ENCODE peak calls at places on chromosomes 13 and 19, in seven cellular contexts. B is hepatocyte, P is fibroblast of lung, O is ascending aorta, Z is small intestine, V is sigmoid colon, L is ovary. H is an unnamed sample.

GRCh38 chr19:32318884-32319520 is 26.4 kb upstream of the ZNF507 start:
- DNase-seq in L (no peak), O (no peak), B (peak; percentile 39), Z (peak; percentile 34), V (no peak), P (no peak), H (no peak)

GRCh38 chr19:1243768-1244692 is 2.5 kb downstream of the ATP5F1D start:
- DNase-seq in V (peak; percentile 96), P (peak; percentile 85), Z (peak; percentile 88), O (no peak), L (peak; percentile 93), B (peak; percentile 93), H (peak; percentile 94)

GRCh38 chr13:103282571-103283450 is 216.6 kb upstream of the SLC10A2 start:
- DNase-seq in B (peak; percentile 30), Z (peak; percentile 5), O (no peak), L (no peak), V (no peak), P (peak; percentile 93), H (peak; percentile 92)

GRCh38 chr13:96963786-96964475 is 30.3 kb downstream of the OXGR1 start:
- DNase-seq in B (no peak), V (no peak), O (no peak), Z (no peak), P (no peak), L (no peak), H (no peak)

GRCh38 chr13:67438465-67438864 is 208.3 kb upstream of the PCDH9 start:
- DNase-seq in V (no peak), L (no peak), Z (no peak), B (no peak), O (no peak), P (peak; percentile 17), H (no peak)

GRCh38 chr13:107847406-107847805 is 367.9 kb downstream of the LIG4 start:
- DNase-seq in P (peak; percentile 39), Z (no peak), B (no peak), L (no peak), O (no peak), V (no peak), H (no peak)

GRCh38 chr13:24277721-24278120 is 31.7 kb upstream of the C1QTNF9 start:
- DNase-seq in L (no peak), O (no peak), B (no peak), P (no peak), Z (no peak), V (no peak), H (no peak)

GRCh38 chr19:49064768-49065611 is at the start of gene NTF4:
- DNase-seq in V (no peak), B (peak; percentile 83), O (no peak), L (peak; percentile 50), Z (peak; percentile 27), P (no peak), H (peak; percentile 42)

GRCh38 chr19:2770055-2771013 is 12.7 kb downstream of the SGTA start:
- DNase-seq in V (peak; percentile 88), B (no peak), L (peak; percentile 67), P (peak; percentile 68), Z (no peak), O (no peak), H (no peak)

GRCh38 chr19:10333758-10334339 is 520 bp upstream of the RAVER1 start:
- DNase-seq in O (no peak), V (no peak), B (peak; percentile 38), L (peak; percentile 53), Z (no peak), P (no peak), H (peak; percentile 23)

GRCh38 chr13:41548031-41548430 is 90.7 kb downstream of the RGCC start:
- DNase-seq in Z (no peak), V (peak; percentile 65), P (no peak), L (no peak), B (no peak), O (no peak), H (no peak)

GRCh38 chr19:15200575-15201364 is at the start of gene NOTCH3:
- DNase-seq in L (no peak), O (no peak), V (no peak), Z (no peak), B (peak; percentile 74), P (no peak), H (peak; percentile 54)

GRCh38 chr13:21615427-21615826 is 11.5 kb upstream of the MICU2 start:
- DNase-seq in O (no peak), B (no peak), P (no peak), V (no peak), Z (no peak), L (no peak), H (no peak)

GRCh38 chr19:57682226-57682766 is 519 bp downstream of the ZNF551 start:
- DNase-seq in B (no peak), V (peak; percentile 61), Z (no peak), O (no peak), P (no peak), L (no peak), H (no peak)

GRCh38 chr19:17520865-17521264 is 9.4 kb downstream of the PGLS start:
- DNase-seq in P (no peak), B (no peak), O (no peak), Z (no peak), V (no peak), L (no peak), H (no peak)

GRCh38 chr19:5968431-5969373 is 9.2 kb downstream of the RANBP3 start:
- DNase-seq in Z (no peak), B (no peak), P (no peak), V (peak; percentile 60), O (no peak), L (no peak), H (no peak)

DNA sequence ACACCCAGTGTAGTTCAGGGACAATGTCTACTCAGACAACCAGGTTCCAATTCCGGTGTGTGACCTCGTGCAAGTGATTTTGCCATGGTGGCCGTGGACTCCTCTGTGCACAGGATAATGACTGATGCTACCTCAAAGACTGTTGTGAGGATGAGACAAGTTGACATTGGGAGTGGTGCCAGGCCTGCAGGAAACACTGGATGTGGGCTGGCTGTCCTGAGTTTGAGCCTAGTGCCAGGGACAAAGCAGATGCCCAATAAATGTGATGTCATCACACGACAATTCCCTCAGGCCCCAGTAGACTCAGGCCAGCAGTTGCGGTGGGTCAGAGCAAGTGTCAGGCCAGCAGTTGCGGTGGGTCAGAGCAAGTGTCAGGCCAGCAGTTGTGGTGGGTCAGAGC is 6.2 kb upstream of the SCN1B start:
- DNase-seq in L (no peak), Z (no peak), B (no peak), O (no peak), P (no peak), V (peak; percentile 62), H (no peak)
- H3K36me3 ChIP-seq in L (peaks cover 4% of the 10 kb centered on the region), Z (peaks cover 8% of the 10 kb centered on the region), B (no peaks in the 10 kb centered on the region), O (peaks cover 73% of the 10 kb centered on the region), P (peaks cover 23% of the 10 kb centered on the region), V (peaks cover 92% of the 10 kb centered on the region), H (peaks cover 77% of the 10 kb centered on the region)

GRCh38 chr19:12666305-12667048 is at the start of the genes MAN2B1 and WDR83:
- DNase-seq in V (peak; percentile 83), L (peak; percentile 85), O (peak; percentile 25), P (peak; percentile 48), B (peak; percentile 93), Z (peak; percentile 80), H (peak; percentile 93)

GRCh38 chr19:12668346-12668745 is 1.7 kb downstream of the WDR83 start:
- DNase-seq in V (no peak), O (no peak), B (no peak), Z (no peak), L (no peak), P (no peak), H (no peak)

GRCh38 chr19:12668937-12669271 is 2.3 kb downstream of the WDR83 start:
- DNase-seq in Z (peak; percentile 35), L (peak; percentile 68), P (peak; percentile 55), O (no peak), B (peak; percentile 78), V (peak; percentile 84), H (peak; percentile 79)

GRCh38 chr19:12669272-12670158 is 2.9 kb downstream of the WDR83 start:
- DNase-seq in O (peak; percentile 40), L (peak; percentile 85), P (peak; percentile 91), Z (peak; percentile 85), B (peak; percentile 87), V (peak; percentile 91), H (peak; percentile 90)

GRCh38 chr19:12667903-12668302 is 1.3 kb downstream of the WDR83 start:
- DNase-seq in Z (no peak), L (no peak), V (no peak), O (no peak), P (no peak), B (no peak), H (no peak)
- H3K4me3 ChIP-seq in Z (no peak overlapping the region), L (no peak overlapping the region), V (no peak overlapping the region), O (no peak overlapping the region), P (peak overlapping the region; percentile 86), B (no peak overlapping the region), H (peak overlapping the region; percentile 96)

DNA sequence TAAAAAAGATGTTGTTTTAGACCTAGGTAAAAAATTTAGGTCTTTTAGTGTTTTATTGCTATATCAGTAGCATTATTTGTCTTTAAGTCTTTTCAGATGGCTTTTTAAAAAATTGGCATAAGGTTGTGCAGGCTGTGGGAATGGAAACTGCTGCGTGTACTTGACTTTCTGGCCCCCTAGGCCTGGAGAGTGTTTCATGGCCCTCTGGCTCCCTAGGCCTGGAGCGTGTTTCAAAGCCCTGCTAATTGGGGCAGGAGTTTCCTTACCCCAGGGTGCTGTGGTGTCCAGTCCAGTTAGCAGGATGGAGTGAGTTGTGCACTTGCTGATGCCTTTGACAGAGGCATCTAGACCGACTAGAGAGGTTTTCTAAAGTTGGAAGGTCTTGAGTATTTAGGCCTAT is 23.8 kb downstream of the PRAM1 start:
- DNase-seq in P (no peak), V (no peak), O (no peak), L (peak; percentile 22), Z (no peak), B (no peak), H (no peak)
- H3K4me1 ChIP-seq in P (peaks cover 2% of the 10 kb centered on the region), V (peaks cover 23% of the 10 kb centered on the region), O (no peaks in the 10 kb centered on the region), L (peaks cover 4% of the 10 kb centered on the region), Z (no peaks in the 10 kb centered on the region), B (no peaks in the 10 kb centered on the region), H (peaks cover 5% of the 10 kb centered on the region)

GRCh38 chr19:35740423-35741215 is 1.6 kb downstream of the IGFLR1 start:
- DNase-seq in O (peak; percentile 94), V (peak; percentile 99), P (peak; percentile 95), L (peak; percentile 99), B (peak; percentile 99), Z (peak; percentile 98), H (peak; percentile 99)
- H3K36me3 ChIP-seq in O (peaks cover 12% of the 10 kb centered on the region), V (peaks cover 42% of the 10 kb centered on the region), P (peaks cover 16% of the 10 kb centered on the region), L (no peaks in the 10 kb centered on the region), B (no peaks in the 10 kb centered on the region), Z (peaks cover 5% of the 10 kb centered on the region), H (peaks cover 32% of the 10 kb centered on the region)

GRCh38 chr13:30113983-30114491 is 193.3 kb downstream of the KATNAL1 start:
- DNase-seq in Z (peak; percentile 86), P (no peak), O (no peak), V (no peak), B (peak; percentile 59), L (no peak), H (no peak)
- H3K4me3 ChIP-seq in Z (no peak overlapping the region), P (no peak overlapping the region), O (peak overlapping the region; percentile 75), V (no peak overlapping the region), B (no peak overlapping the region), L (no peak overlapping the region), H (peak overlapping the region; percentile 79)

DNA sequence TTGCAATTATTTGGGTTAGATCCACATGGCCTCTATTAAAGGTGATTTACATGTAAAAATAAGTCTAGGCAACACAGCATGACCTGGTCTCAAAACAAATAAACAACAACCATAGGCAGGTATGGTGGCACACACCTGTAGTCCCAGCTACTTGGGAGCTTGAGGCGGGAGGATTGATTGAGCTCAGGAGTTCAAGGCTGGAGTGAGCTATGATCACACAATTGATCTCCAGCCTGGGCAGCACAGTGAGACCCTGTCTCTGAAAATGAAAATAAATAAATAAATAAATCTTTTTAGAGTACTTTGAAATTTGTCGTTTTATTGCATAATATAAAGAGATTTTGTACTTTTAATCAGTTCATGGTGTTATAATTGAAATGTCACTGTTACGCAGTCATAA is 93.3 kb downstream of the PAN3 start:
- DNase-seq in V (no peak), L (no peak), B (no peak), O (no peak), Z (no peak), P (no peak), H (no peak)
- H3K4me1 ChIP-seq in V (no peaks in the 10 kb centered on the region), L (peaks cover 1% of the 10 kb centered on the region), B (no peaks in the 10 kb centered on the region), O (no peaks in the 10 kb centered on the region), Z (no peaks in the 10 kb centered on the region), P (no peaks in the 10 kb centered on the region), H (no peaks in the 10 kb centered on the region)

H was measured in adipocyte.